ENCODE peak calls at places on chromosome 7, in five cellular contexts. One of them, this sample, is unnamed.

GRCh38 chr7:15016726-15017125 is 114.2 kb upstream of the DGKB start:
- DNase-seq in neural progenitor cell: no peak
- DNase-seq in tibial artery: no peak
- DNase-seq in Panc1: no peak
- DNase-seq in gastrocnemius medialis: no peak
- DNase-seq in this sample: peak; percentile 8

GRCh38 chr7:2283074-2283473 is 31.2 kb downstream of the SNX8 start:
- DNase-seq in neural progenitor cell: no peak
- DNase-seq in gastrocnemius medialis: no peak
- DNase-seq in tibial artery: no peak
- DNase-seq in Panc1: no peak
- DNase-seq in this sample: no peak

GRCh38 chr7:87059525-87060287 is at the start of gene ELAPOR2:
- DNase-seq in tibial artery: peak; percentile 65
- DNase-seq in gastrocnemius medialis: peak; percentile 27
- DNase-seq in neural progenitor cell: peak; percentile 95
- DNase-seq in Panc1: no peak
- DNase-seq in this sample: peak; percentile 13

GRCh38 chr7:923108-924041 is 31.1 kb downstream of the ADAP1 start:
- DNase-seq in Panc1: no peak
- DNase-seq in gastrocnemius medialis: peak; percentile 46
- DNase-seq in tibial artery: peak; percentile 79
- DNase-seq in neural progenitor cell: no peak
- DNase-seq in this sample: peak; percentile 77

GRCh38 chr7:105837765-105838241 is 38.6 kb downstream of the ATXN7L1 start:
- DNase-seq in Panc1: no peak
- DNase-seq in tibial artery: no peak
- DNase-seq in gastrocnemius medialis: peak; percentile 22
- DNase-seq in neural progenitor cell: peak; percentile 32
- DNase-seq in this sample: no peak

GRCh38 chr7:101094791-101095375 is 9.6 kb downstream of the TRIM56 start:
- DNase-seq in tibial artery: no peak
- DNase-seq in neural progenitor cell: peak; percentile 69
- DNase-seq in gastrocnemius medialis: no peak
- DNase-seq in Panc1: no peak
- DNase-seq in this sample: peak; percentile 70

GRCh38 chr7:132977234-132977633 is 104.7 kb downstream of the CHCHD3 start:
- DNase-seq in tibial artery: no peak
- DNase-seq in neural progenitor cell: no peak
- DNase-seq in Panc1: no peak
- DNase-seq in gastrocnemius medialis: no peak
- DNase-seq in this sample: no peak

GRCh38 chr7:95011156-95011928 is 103.9 kb downstream of the PPP1R9A start:
- DNase-seq in neural progenitor cell: no peak
- DNase-seq in tibial artery: no peak
- DNase-seq in gastrocnemius medialis: no peak
- DNase-seq in Panc1: no peak
- DNase-seq in this sample: no peak

GRCh38 chr7:27159278-27160146 is 3.0 kb upstream of the HOXA7 start:
- DNase-seq in tibial artery: no peak
- DNase-seq in neural progenitor cell: no peak
- DNase-seq in gastrocnemius medialis: no peak
- DNase-seq in Panc1: no peak
- DNase-seq in this sample: no peak

GRCh38 chr7:31318308-31318707 is 22.2 kb downstream of the NEUROD6 start:
- DNase-seq in Panc1: no peak
- DNase-seq in gastrocnemius medialis: no peak
- DNase-seq in neural progenitor cell: no peak
- DNase-seq in tibial artery: no peak
- DNase-seq in this sample: no peak

GRCh38 chr7:129741011-129741410 is 129.5 kb downstream of the NRF1 start:
- DNase-seq in tibial artery: no peak
- DNase-seq in gastrocnemius medialis: peak; percentile 78
- DNase-seq in neural progenitor cell: no peak
- DNase-seq in Panc1: no peak
- DNase-seq in this sample: no peak

GRCh38 chr7:27423290-27423689 is 180.7 kb downstream of the EVX1 start:
- DNase-seq in Panc1: no peak
- DNase-seq in tibial artery: no peak
- DNase-seq in gastrocnemius medialis: no peak
- DNase-seq in neural progenitor cell: no peak
- DNase-seq in this sample: peak; percentile 10

GRCh38 chr7:107877731-107878382 is 13.1 kb upstream of the DLD start:
- DNase-seq in neural progenitor cell: no peak
- DNase-seq in gastrocnemius medialis: no peak
- DNase-seq in Panc1: no peak
- DNase-seq in tibial artery: no peak
- DNase-seq in this sample: no peak

GRCh38 chr7:154953006-154953684 is 49.8 kb downstream of the PAXIP1 start:
- DNase-seq in Panc1: peak; percentile 24
- DNase-seq in gastrocnemius medialis: no peak
- DNase-seq in neural progenitor cell: peak; percentile 82
- DNase-seq in tibial artery: peak; percentile 40
- DNase-seq in this sample: peak; percentile 59
- TF ChIP-seq CTCF in Panc1: peak; percentile 89
- TF ChIP-seq CTCF in gastrocnemius medialis: peak; percentile 35
- TF ChIP-seq CTCF in neural progenitor cell: peak; percentile 88
- TF ChIP-seq CTCF in tibial artery: peak; percentile 43
- TF ChIP-seq CTCF in this sample: peak; percentile 82

GRCh38 chr7:50531928-50532327 is 33.3 kb downstream of the DDC start:
- DNase-seq in neural progenitor cell: no peak
- DNase-seq in Panc1: no peak
- DNase-seq in gastrocnemius medialis: no peak
- DNase-seq in tibial artery: no peak
- DNase-seq in this sample: no peak

GRCh38 chr7:50533849-50534248 is 31.4 kb downstream of the DDC start:
- DNase-seq in gastrocnemius medialis: no peak
- DNase-seq in neural progenitor cell: no peak
- DNase-seq in tibial artery: no peak
- DNase-seq in Panc1: no peak
- DNase-seq in this sample: no peak

GRCh38 chr7:50529093-50529862 is 35.9 kb downstream of the DDC start:
- DNase-seq in neural progenitor cell: no peak
- DNase-seq in Panc1: no peak
- DNase-seq in tibial artery: no peak
- DNase-seq in gastrocnemius medialis: no peak
- DNase-seq in this sample: no peak

GRCh38 chr7:50530771-50531170 is 34.4 kb downstream of the DDC start:
- DNase-seq in neural progenitor cell: no peak
- DNase-seq in gastrocnemius medialis: no peak
- DNase-seq in Panc1: no peak
- DNase-seq in tibial artery: no peak
- DNase-seq in this sample: no peak

GRCh38 chr7:50531401-50531906 is 33.8 kb downstream of the DDC start:
- DNase-seq in neural progenitor cell: peak; percentile 46
- DNase-seq in Panc1: peak; percentile 67
- DNase-seq in gastrocnemius medialis: no peak
- DNase-seq in tibial artery: no peak
- DNase-seq in this sample: no peak
- H3K4me3 ChIP-seq in neural progenitor cell: no peak overlapping the region
- H3K4me3 ChIP-seq in Panc1: no peak overlapping the region
- H3K4me3 ChIP-seq in gastrocnemius medialis: no peak overlapping the region
- H3K4me3 ChIP-seq in tibial artery: no peak overlapping the region
- H3K4me3 ChIP-seq in this sample: no peak overlapping the region

GRCh38 chr7:116530107-116530820 is 5.4 kb downstream of the CAV1 start:
- DNase-seq in neural progenitor cell: no peak
- DNase-seq in gastrocnemius medialis: no peak
- DNase-seq in Panc1: no peak
- DNase-seq in tibial artery: no peak
- DNase-seq in this sample: no peak
- TF ChIP-seq CTCF in neural progenitor cell: no peak
- TF ChIP-seq CTCF in gastrocnemius medialis: no peak
- TF ChIP-seq CTCF in Panc1: no peak
- TF ChIP-seq CTCF in tibial artery: no peak
- TF ChIP-seq CTCF in this sample: no peak

GRCh38 chr7:91286432-91286831 is 22.2 kb downstream of the FZD1 start:
- DNase-seq in Panc1: no peak
- DNase-seq in gastrocnemius medialis: no peak
- DNase-seq in neural progenitor cell: peak; percentile 52
- DNase-seq in tibial artery: no peak
- DNase-seq in this sample: no peak
- H3K4me3 ChIP-seq in Panc1: no peak overlapping the region
- H3K4me3 ChIP-seq in gastrocnemius medialis: no peak overlapping the region
- H3K4me3 ChIP-seq in neural progenitor cell: no peak overlapping the region
- H3K4me3 ChIP-seq in tibial artery: no peak overlapping the region
- H3K4me3 ChIP-seq in this sample: no peak overlapping the region

GRCh38 chr7:51128545-51129466 is 187.8 kb downstream of the COBL start:
- DNase-seq in neural progenitor cell: peak; percentile 8
- DNase-seq in Panc1: no peak
- DNase-seq in tibial artery: no peak
- DNase-seq in gastrocnemius medialis: no peak
- DNase-seq in this sample: no peak
- TF ChIP-seq CTCF in neural progenitor cell: no peak
- TF ChIP-seq CTCF in Panc1: no peak
- TF ChIP-seq CTCF in tibial artery: no peak
- TF ChIP-seq CTCF in gastrocnemius medialis: no peak
- TF ChIP-seq CTCF in this sample: no peak

This sample was measured in fibroblast of villous mesenchyme.